ENCODE peak calls at places on chromosome 22, in four cellular contexts. O is GM12865, K is heart right ventricle, B is HFFc6. U is an unnamed sample.

GRCh38 chr22:46399625-46400024 is 64.1 kb downstream of the TRMU start:
- DNase-seq in O (no peak), K (no peak), B (no peak), U (no peak)

GRCh38 chr22:49616356-49617231 is 211.1 kb downstream of the BRD1 start:
- DNase-seq in O (no peak), K (no peak), B (no peak), U (no peak)

GRCh38 chr22:49734882-49735281 is 92.8 kb downstream of the BRD1 start:
- DNase-seq in O (no peak), K (no peak), B (no peak), U (no peak)

GRCh38 chr22:33409134-33409533 is 351.0 kb upstream of the SYN3 start:
- DNase-seq in O (no peak), K (no peak), B (no peak), U (no peak)

GRCh38 chr22:44620841-44621382 is 81.1 kb upstream of the PRR5 start:
- DNase-seq in O (no peak), K (no peak), B (no peak), U (no peak)

GRCh38 chr22:33105501-33105911 is 47.3 kb upstream of the SYN3 start:
- DNase-seq in O (no peak), K (no peak), B (no peak), U (no peak)

GRCh38 chr22:23579870-23580585 is at the start of gene IGLL1:
- DNase-seq in O (no peak), K (no peak), B (no peak), U (peak)

GRCh38 chr22:37186228-37186996 is 1.6 kb downstream of the C1QTNF6 start:
- DNase-seq in O (peak), K (no peak), B (peak), U (peak)

GRCh38 chr22:20805972-20806471 is 32.1 kb downstream of the SERPIND1 start:
- DNase-seq in O (no peak), K (no peak), B (no peak), U (no peak)

GRCh38 chr22:40420341-40421081 is 50.1 kb downstream of the SGSM3 start:
- DNase-seq in O (no peak), K (no peak), B (no peak), U (no peak)

GRCh38 chr22:29167032-29167911 is 38.4 kb upstream of the EMID1 start:
- DNase-seq in O (peak), K (no peak), B (no peak), U (peak)

GRCh38 chr22:25282671-25283561 is 63.5 kb downstream of the CRYBB2 start:
- DNase-seq in O (no peak), K (no peak), B (no peak), U (no peak)

GRCh38 chr22:37985751-37986281 is 1.5 kb upstream of the SOX10 start:
- DNase-seq in O (no peak), K (no peak), B (no peak), U (no peak)

GRCh38 chr22:39292561-39293074 is 26.8 kb downstream of the RPL3 start:
- DNase-seq in O (peak), K (peak), B (peak), U (no peak)

GRCh38 chr22:27476729-27477128 is 324.8 kb downstream of the MN1 start:
- DNase-seq in O (no peak), K (no peak), B (peak), U (no peak)